ENCODE peak calls at places on chromosome 1, in seven cellular contexts. C, H, F, K, Z, J and X are unnamed samples.

GRCh38 chr1:12158362-12159092 is 8.3 kb upstream of the TNFRSF1B start:
- DNase-seq in C (no peak), H (no peak), F (no peak), K (peak; percentile 51), Z (no peak), J (no peak), X (no peak)

GRCh38 chr1:99808391-99809115 is 41.6 kb upstream of the AGL start:
- DNase-seq in C (peak; percentile 74), H (no peak), F (no peak), K (peak; percentile 49), Z (peak; percentile 27), J (no peak), X (peak; percentile 93)

GRCh38 chr1:160081261-160081936 is at the start of gene KCNJ9:
- DNase-seq in C (peak; percentile 94), H (no peak), F (no peak), K (no peak), Z (no peak), J (no peak), X (no peak)

GRCh38 chr1:61157420-61157987 is 75.1 kb downstream of the NFIA start:
- DNase-seq in C (peak; percentile 49), H (no peak), F (no peak), K (peak; percentile 40), Z (no peak), J (no peak), X (no peak)

GRCh38 chr1:13723810-13724209 is 23.8 kb downstream of the PRDM2 start:
- DNase-seq in C (no peak), H (no peak), F (peak; percentile 28), K (no peak), Z (no peak), J (no peak), X (no peak)

GRCh38 chr1:208497866-208498541 is 253.8 kb upstream of the PLXNA2 start:
- DNase-seq in C (no peak), H (no peak), F (no peak), K (no peak), Z (no peak), J (no peak), X (no peak)

GRCh38 chr1:164576311-164577271 is 17.6 kb downstream of the PBX1 start:
- DNase-seq in C (no peak), H (no peak), F (no peak), K (no peak), Z (peak; percentile 34), J (no peak), X (no peak)

GRCh38 chr1:163201906-163202305 is 810 bp downstream of the RGS5 start:
- DNase-seq in C (no peak), H (no peak), F (no peak), K (no peak), Z (no peak), J (no peak), X (no peak)

GRCh38 chr1:228865613-228866320 is 130.5 kb downstream of the RHOU start:
- DNase-seq in C (peak; percentile 67), H (no peak), F (no peak), K (no peak), Z (no peak), J (no peak), X (no peak)
- H3K27ac ChIP-seq in C (no peak overlapping the region), H (no peak overlapping the region), F (no peak overlapping the region), K (no peak overlapping the region), Z (no peak overlapping the region), J (no peak overlapping the region), X (no peak overlapping the region)

DNA sequence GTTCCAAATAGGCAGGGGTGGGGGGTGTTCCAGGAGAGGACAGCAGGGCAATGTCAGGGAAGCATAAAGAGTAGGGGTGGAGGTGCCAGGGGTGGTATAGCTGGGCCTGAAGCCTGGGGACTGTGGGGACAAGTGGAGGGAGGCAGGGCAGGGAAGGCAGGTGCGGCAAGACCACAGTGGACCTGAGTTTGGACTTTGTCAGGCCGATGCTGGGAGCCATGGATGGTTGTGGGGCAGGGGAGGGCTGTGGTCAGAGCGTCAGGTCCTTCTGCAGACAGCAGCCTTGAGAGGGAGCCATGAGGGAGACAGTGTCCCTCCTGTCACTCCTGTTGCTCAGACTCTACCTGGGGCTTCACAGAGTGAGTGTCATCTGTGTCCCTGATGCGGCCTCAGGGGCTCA is 320.3 kb downstream of the PTPRU start:
- DNase-seq in C (no peak), H (no peak), F (no peak), K (no peak), Z (no peak), J (no peak), X (no peak)
- H3K36me3 ChIP-seq in C (no peaks in the 10 kb centered on the region), H (no peaks in the 10 kb centered on the region), F (no peaks in the 10 kb centered on the region), K (no peaks in the 10 kb centered on the region), Z (no peaks in the 10 kb centered on the region), J (no peaks in the 10 kb centered on the region), X (no peaks in the 10 kb centered on the region)

GRCh38 chr1:49046305-49046704 is 269.6 kb upstream of the BEND5 start:
- DNase-seq in C (no peak), H (no peak), F (no peak), K (no peak), Z (no peak), J (no peak), X (no peak)
- H3K9me3 ChIP-seq in C (no peaks in the 10 kb centered on the region), H (no peaks in the 10 kb centered on the region), F (no peaks in the 10 kb centered on the region), K (no peaks in the 10 kb centered on the region), Z (no peaks in the 10 kb centered on the region), J (no peaks in the 10 kb centered on the region), X (no peaks in the 10 kb centered on the region)

DNA sequence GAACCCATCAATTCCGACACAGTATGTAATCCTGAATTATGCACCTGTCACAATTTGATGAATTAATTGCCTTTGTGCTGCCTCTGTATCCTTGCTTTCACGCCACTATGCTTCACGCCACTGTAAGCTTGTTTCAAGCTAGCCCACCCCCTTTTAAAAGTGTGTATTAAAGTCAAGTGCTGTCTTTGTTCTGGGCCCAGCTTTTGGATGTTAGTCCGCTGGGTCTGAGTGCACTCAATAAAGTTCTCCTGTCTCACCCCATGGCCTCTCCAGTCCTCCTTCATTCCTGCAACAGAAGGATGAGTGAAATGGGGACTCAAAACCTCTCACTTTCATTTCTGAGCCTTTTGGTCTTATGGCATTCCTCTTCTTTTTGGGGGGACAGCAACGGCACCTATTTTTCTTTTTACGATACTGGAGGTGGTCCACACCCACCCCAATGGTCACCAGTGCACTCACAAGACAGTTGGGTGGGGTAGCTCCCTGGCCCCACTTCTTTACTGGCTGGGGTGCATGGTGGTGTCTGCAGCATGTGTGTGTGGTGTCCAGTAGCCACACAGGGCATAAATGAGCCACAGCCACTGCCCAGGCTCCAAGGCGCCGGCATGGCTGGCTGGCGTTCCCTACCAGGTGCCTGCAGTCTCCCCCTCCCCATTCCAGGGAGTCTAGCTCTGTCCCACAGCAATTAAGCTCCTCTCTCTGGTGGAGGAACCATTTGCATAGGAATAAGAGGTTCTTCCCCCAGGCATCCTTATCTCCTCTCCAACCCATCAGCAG is 1.8 kb downstream of the THEM4 start:
- DNase-seq in C (no peak), H (no peak), F (no peak), K (peak; percentile 22), Z (no peak), J (no peak), X (peak; percentile 63)
- H3K27ac ChIP-seq in C (no peak overlapping the region), H (no peak overlapping the region), F (no peak overlapping the region), K (no peak overlapping the region), Z (no peak overlapping the region), J (no peak overlapping the region), X (no peak overlapping the region)

GRCh38 chr1:8358241-8358896 is 40.5 kb downstream of the SLC45A1 start:
- DNase-seq in C (no peak), H (no peak), F (no peak), K (no peak), Z (peak; percentile 18), J (peak; percentile 46), X (no peak)
- H3K36me3 ChIP-seq in C (peaks cover 5% of the 10 kb centered on the region), H (peaks cover 60% of the 10 kb centered on the region), F (peaks cover 91% of the 10 kb centered on the region), K (peaks cover 81% of the 10 kb centered on the region), Z (no peaks in the 10 kb centered on the region), J (peaks cover 98% of the 10 kb centered on the region), X (peaks cover 34% of the 10 kb centered on the region)

GRCh38 chr1:233448290-233448689 is 120.8 kb downstream of the MAP3K21 start:
- DNase-seq in C (peak; percentile 67), H (no peak), F (no peak), K (no peak), Z (no peak), J (no peak), X (no peak)
- H3K9me3 ChIP-seq in C (no peaks in the 10 kb centered on the region), H (no peaks in the 10 kb centered on the region), F (no peaks in the 10 kb centered on the region), K (no peaks in the 10 kb centered on the region), Z (no peaks in the 10 kb centered on the region), J (no peaks in the 10 kb centered on the region), X (no peaks in the 10 kb centered on the region)

GRCh38 chr1:52554756-52555155 is 1.9 kb upstream of the TUT4 start:
- DNase-seq in C (no peak), H (no peak), F (no peak), K (no peak), Z (no peak), J (no peak), X (no peak)

GRCh38 chr1:52553372-52554266 is 727 bp upstream of the TUT4 start:
- DNase-seq in C (peak; percentile 94), H (peak; percentile 92), F (peak; percentile 79), K (peak; percentile 94), Z (peak; percentile 85), J (peak; percentile 92), X (peak; percentile 93)

GRCh38 chr1:52552505-52553371 is at the start of gene TUT4:
- DNase-seq in C (peak; percentile 91), H (peak; percentile 83), F (peak; percentile 72), K (peak; percentile 93), Z (peak; percentile 69), J (peak; percentile 84), X (peak; percentile 94)

GRCh38 chr1:52552236-52552504 is 722 bp downstream of the TUT4 start:
- DNase-seq in C (peak; percentile 35), H (peak; percentile 86), F (peak; percentile 56), K (peak; percentile 65), Z (peak; percentile 27), J (peak; percentile 49), X (peak; percentile 81)

GRCh38 chr1:52554267-52554640 is 1.4 kb upstream of the TUT4 start:
- DNase-seq in C (no peak), H (no peak), F (no peak), K (no peak), Z (no peak), J (no peak), X (no peak)
- H3K27ac ChIP-seq in C (peak overlapping the region; percentile 84), H (no peak overlapping the region), F (no peak overlapping the region), K (peak overlapping the region; percentile 97), Z (peak overlapping the region; percentile 91), J (no peak overlapping the region), X (no peak overlapping the region)

GRCh38 chr1:37509181-37509580 is 5.4 kb downstream of the MEAF6 start:
- DNase-seq in C (peak; percentile 15), H (no peak), F (no peak), K (no peak), Z (no peak), J (no peak), X (no peak)
- H3K36me3 ChIP-seq in C (peaks cover 57% of the 10 kb centered on the region), H (peaks cover 25% of the 10 kb centered on the region), F (peaks cover 17% of the 10 kb centered on the region), K (peaks cover 79% of the 10 kb centered on the region), Z (no peaks in the 10 kb centered on the region), J (peaks cover 83% of the 10 kb centered on the region), X (peaks cover 36% of the 10 kb centered on the region)

DNA sequence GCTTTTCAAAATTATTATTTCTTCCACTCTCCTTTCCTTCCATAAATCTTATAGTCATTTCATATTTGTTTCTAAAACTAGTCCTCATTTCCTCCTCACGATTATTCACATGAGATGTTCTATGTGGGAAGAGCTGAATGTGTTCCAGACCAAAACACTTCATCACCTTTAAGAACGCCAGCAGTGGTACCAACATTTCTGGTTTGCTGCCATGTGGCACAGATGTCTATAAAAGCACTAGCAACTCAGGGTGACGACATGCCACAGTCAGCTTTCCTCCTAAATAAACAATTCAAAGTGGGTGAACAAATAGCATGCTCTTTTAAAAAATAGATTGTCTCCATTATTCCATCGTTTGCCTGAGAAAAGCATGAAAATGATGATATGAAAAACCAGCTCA is 1217.8 kb upstream of the ADGRL2 start:
- DNase-seq in C (no peak), H (no peak), F (no peak), K (no peak), Z (no peak), J (no peak), X (no peak)
- H3K9me3 ChIP-seq in C (no peaks in the 10 kb centered on the region), H (no peaks in the 10 kb centered on the region), F (peaks cover 3% of the 10 kb centered on the region), K (no peaks in the 10 kb centered on the region), Z (no peaks in the 10 kb centered on the region), J (no peaks in the 10 kb centered on the region), X (peaks cover 38% of the 10 kb centered on the region)